ENCODE peak calls at places on chromosomes 1 and 21, in five cellular contexts. X is GM13976, U is left ventricle myocardium inferior, W is PC-3, G is foreskin keratinocyte. K is an unnamed sample.

GRCh38 chr1:116949213-116949985 is 39.7 kb downstream of the PTGFRN start:
- DNase-seq in X (no peak), W (no peak), U (no peak), G (no peak), K (no peak)

GRCh38 chr1:51600954-51601353 is 15.9 kb upstream of the OSBPL9 start:
- DNase-seq in X (no peak), G (no peak), U (no peak), W (no peak), K (no peak)

GRCh38 chr1:183180213-183180612 is 5.9 kb upstream of the LAMC2 start:
- DNase-seq in X (no peak), W (peak), U (no peak), G (peak), K (no peak)

GRCh38 chr1:28898267-28898955 is 16.0 kb upstream of the EPB41 start:
- DNase-seq in G (no peak), U (no peak), W (no peak), X (no peak), K (no peak)

GRCh38 chr1:207172321-207172720 is 68.3 kb downstream of the C4BPA start:
- DNase-seq in G (no peak), U (no peak), X (no peak), W (no peak), K (no peak)

GRCh38 chr1:68103006-68103545 is 52.6 kb upstream of the DIRAS3 start:
- DNase-seq in W (no peak), U (no peak), G (no peak), X (no peak), K (no peak)

GRCh38 chr1:151372411-151372934 is at the start of gene SELENBP1:
- DNase-seq in U (peak), X (no peak), W (peak), G (no peak), K (peak)

GRCh38 chr1:151314137-151314875 is 12.9 kb downstream of the PI4KB start:
- DNase-seq in X (no peak), G (no peak), W (peak), U (peak), K (peak)

GRCh38 chr1:110619412-110620249 is 13.5 kb upstream of the KCNA2 start:
- DNase-seq in U (peak), G (no peak), X (peak), W (peak), K (peak)

GRCh38 chr1:113993072-113993471 is 13.8 kb downstream of the OLFML3 start:
- DNase-seq in X (no peak), G (no peak), U (no peak), W (no peak), K (no peak)

GRCh38 chr1:115620950-115621349 is 20.8 kb upstream of the VANGL1 start:
- DNase-seq in U (no peak), X (no peak), W (no peak), G (no peak), K (no peak)

GRCh38 chr1:207025144-207025880 is 7.2 kb downstream of the C1orf116 start:
- DNase-seq in G (no peak), X (no peak), U (peak), W (peak), K (no peak)

GRCh38 chr1:41487729-41488598 is 3.5 kb upstream of the EDN2 start:
- DNase-seq in G (no peak), X (no peak), W (no peak), U (no peak), K (no peak)

GRCh38 chr1:201361652-201362504 is 15.6 kb downstream of the TNNT2 start:
- DNase-seq in X (peak), G (peak), W (peak), U (peak), K (peak)

GRCh38 chr1:40450491-40451237 is 388 bp downstream of the ZFP69B start:
- DNase-seq in U (no peak), W (peak), X (peak), G (peak), K (peak)

GRCh38 chr1:4109626-4109940 is 209.5 kb upstream of the C1orf174 start:
- DNase-seq in U (no peak), G (no peak), W (no peak), X (no peak), K (no peak)

GRCh38 chr1:68544651-68545050 is 47.8 kb upstream of the DEPDC1 start:
- DNase-seq in X (no peak), G (no peak), W (no peak), U (no peak), K (no peak)

GRCh38 chr1:92040971-92041370 is 11.2 kb downstream of the EPHX4 start:
- DNase-seq in W (no peak), U (no peak), X (no peak), G (no peak), K (no peak)

GRCh38 chr1:161198206-161198876 is 513 bp downstream of the ADAMTS4 start:
- DNase-seq in X (no peak), W (peak), U (peak), G (no peak), K (peak)

GRCh38 chr1:112618114-112618720 is 724 bp downstream of the ST7L start:
- DNase-seq in W (no peak), X (peak), U (no peak), G (no peak), K (no peak)

GRCh38 chr1:204782118-204782700 is 88.5 kb upstream of the NFASC start:
- DNase-seq in X (no peak), U (no peak), W (peak), G (peak), K (peak)

GRCh38 chr1:167305705-167306277 is 85.1 kb downstream of the POU2F1 start:
- DNase-seq in X (no peak), U (no peak), G (peak), W (peak), K (peak)

GRCh38 chr1:19028110-19028509 is 71.6 kb upstream of the IFFO2 start:
- DNase-seq in U (no peak), W (no peak), G (no peak), X (no peak), K (no peak)

GRCh38 chr1:225021037-225021436 is 91.6 kb downstream of the DNAH14 start:
- DNase-seq in W (no peak), X (no peak), G (no peak), U (no peak), K (no peak)

GRCh38 chr1:232728507-232729263 is 76.5 kb upstream of the MAP10 start:
- DNase-seq in X (no peak), U (no peak), W (no peak), G (no peak), K (no peak)

GRCh38 chr1:45508295-45509151 is 8.4 kb downstream of the MMACHC start:
- DNase-seq in X (no peak), U (no peak), W (no peak), G (no peak), K (no peak)

GRCh38 chr1:196405839-196406238 is 202.4 kb downstream of the KCNT2 start:
- DNase-seq in X (no peak), G (no peak), U (no peak), W (no peak), K (no peak)

GRCh38 chr1:240134113-240134512 is 42.4 kb downstream of the FMN2 start:
- DNase-seq in X (no peak), W (no peak), G (no peak), U (no peak), K (no peak)

GRCh38 chr1:19676438-19676922 is 11.8 kb downstream of the HTR6 start:
- DNase-seq in G (peak), W (peak), X (peak), U (peak), K (peak)

GRCh38 chr21:45460611-45461368 is 55.8 kb downstream of the COL18A1 start:
- DNase-seq in W (peak), X (no peak), U (no peak), G (peak), K (no peak)

GRCh38 chr21:28240586-28240985 is 752.1 kb downstream of the LTN1 start:
- DNase-seq in X (no peak), W (no peak), G (no peak), U (no peak), K (no peak)

GRCh38 chr1:232066521-232066920 is 439.9 kb downstream of the DISC1 start:
- DNase-seq in W (no peak), U (no peak), X (no peak), G (no peak), K (no peak)

GRCh38 chr1:162003061-162003824 is 20.4 kb downstream of the OLFML2B start:
- DNase-seq in U (no peak), W (peak), G (peak), X (no peak), K (no peak)

GRCh38 chr1:13535227-13535626 is 21.4 kb upstream of the LRRC38 start:
- DNase-seq in W (no peak), G (no peak), U (peak), X (no peak), K (no peak)

GRCh38 chr1:184992271-184992670 is 18.0 kb upstream of the NIBAN1 start:
- DNase-seq in U (no peak), G (peak), W (no peak), X (no peak), K (no peak)

GRCh38 chr1:216422821-216423529 is at the start of gene USH2A:
- DNase-seq in G (no peak), X (no peak), U (no peak), W (no peak), K (no peak)

GRCh38 chr1:8860738-8861516 is 17.6 kb downstream of the ENO1 start:
- DNase-seq in W (no peak), G (no peak), U (peak), X (no peak), K (no peak)

GRCh38 chr1:167798951-167799350 is 77.2 kb downstream of the MPZL1 start:
- DNase-seq in G (no peak), W (no peak), X (no peak), U (no peak), K (no peak)

GRCh38 chr1:226569879-226570547 is 21.4 kb downstream of the STUM start:
- DNase-seq in G (no peak), X (peak), U (no peak), W (peak), K (no peak)
- TF ChIP-seq CTCF in G (peak), X (no peak), U (no peak), W (peak), K (no peak)

DNA sequence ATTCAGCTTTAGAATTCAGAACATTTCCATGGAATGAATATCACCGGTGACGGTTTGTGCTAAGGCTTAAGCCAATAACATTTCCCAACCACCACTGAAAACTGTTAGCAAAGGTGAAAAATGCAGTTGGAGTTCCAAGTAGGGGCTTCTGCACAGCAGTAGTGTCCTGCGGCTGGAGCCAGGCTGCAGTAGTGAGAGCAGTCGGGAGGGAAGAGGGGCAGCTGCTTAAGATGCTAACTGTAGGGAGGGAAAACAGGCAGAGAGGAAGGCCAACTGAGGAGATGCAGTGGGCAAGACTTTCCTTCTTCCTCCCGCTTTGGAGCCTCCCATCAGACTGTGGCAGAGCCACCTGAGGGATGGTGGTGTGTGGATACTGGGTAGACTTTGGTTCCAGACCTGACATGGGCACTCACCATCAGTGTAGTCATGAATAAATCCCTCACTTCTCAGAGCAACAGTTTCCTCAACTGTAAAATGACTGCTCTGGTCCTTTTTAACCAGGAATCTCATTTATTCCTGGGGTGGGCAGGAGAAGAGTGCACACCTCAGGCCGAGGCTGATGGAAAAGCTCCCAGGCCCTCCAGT is 3.2 kb downstream of the F3 start:
- DNase-seq in G (peak), W (no peak), X (no peak), U (no peak), K (no peak)
- TF ChIP-seq CTCF in G (no peak), W (no peak), X (no peak), U (peak), K (no peak)

GRCh38 chr1:164857439-164857838 is 298.5 kb downstream of the PBX1 start:
- DNase-seq in U (no peak), X (no peak), W (no peak), G (no peak), K (no peak)
- TF ChIP-seq CTCF in U (no peak), X (no peak), W (no peak), G (no peak), K (no peak)

GRCh38 chr1:26046313-26047031 is 554 bp upstream of the SLC30A2 start:
- DNase-seq in X (no peak), W (no peak), U (no peak), G (no peak), K (no peak)

GRCh38 chr1:26044414-26044813 is 1.5 kb downstream of the SLC30A2 start:
- DNase-seq in W (no peak), G (no peak), X (no peak), U (no peak), K (no peak)

GRCh38 chr1:26047278-26047874 is 1.5 kb upstream of the SLC30A2 start:
- DNase-seq in X (no peak), W (no peak), U (no peak), G (no peak), K (no peak)

GRCh38 chr1:26044971-26045711 is 777 bp downstream of the SLC30A2 start:
- DNase-seq in U (peak), X (no peak), W (no peak), G (no peak), K (no peak)

GRCh38 chr1:26045712-26046312 is at the start of gene SLC30A2:
- DNase-seq in W (no peak), U (no peak), G (no peak), X (no peak), K (no peak)
- TF ChIP-seq CTCF in W (no peak), U (no peak), G (no peak), X (no peak), K (no peak)

DNA sequence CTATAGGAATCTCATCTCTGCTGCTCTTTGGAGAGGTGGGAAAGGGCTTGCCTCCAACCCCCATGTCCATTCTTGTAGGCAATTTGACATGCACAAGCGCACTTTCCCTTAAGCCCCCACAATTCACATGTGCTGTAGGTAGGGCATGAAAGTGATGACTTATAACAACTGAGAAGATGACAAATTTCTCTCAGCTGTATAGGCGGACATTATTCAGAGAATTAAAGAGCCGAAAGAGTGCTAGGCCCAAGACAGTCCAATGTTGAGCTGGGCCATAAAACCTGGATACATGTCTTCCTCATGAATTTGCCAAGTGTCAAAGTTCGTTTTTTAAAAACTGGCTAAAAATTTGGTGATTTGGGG is 106.3 kb upstream of the LYPLAL1 start:
- DNase-seq in G (no peak), X (no peak), W (no peak), U (no peak), K (no peak)
- TF ChIP-seq CTCF in G (no peak), X (no peak), W (peak), U (no peak), K (peak)

GRCh38 chr21:40381111-40381510 is 465.8 kb downstream of the DSCAM start:
- DNase-seq in W (no peak), X (no peak), U (no peak), G (no peak), K (no peak)
- TF ChIP-seq CTCF in W (no peak), X (no peak), U (no peak), G (no peak), K (no peak)

GRCh38 chr1:197841828-197842573 is 60.4 kb upstream of the C1orf53 start:
- DNase-seq in X (no peak), G (no peak), W (no peak), U (no peak), K (no peak)

GRCh38 chr1:197841158-197841557 is 61.3 kb upstream of the C1orf53 start:
- DNase-seq in G (no peak), U (no peak), X (no peak), W (no peak), K (no peak)

GRCh38 chr1:197850042-197850441 is 52.4 kb upstream of the C1orf53 start:
- DNase-seq in W (no peak), U (no peak), X (no peak), G (no peak), K (no peak)

GRCh38 chr1:197850918-197851317 is 51.5 kb upstream of the C1orf53 start:
- DNase-seq in W (no peak), G (no peak), X (no peak), U (no peak), K (no peak)

GRCh38 chr1:197845886-197846285 is 56.5 kb upstream of the C1orf53 start:
- DNase-seq in W (no peak), U (no peak), X (no peak), G (no peak), K (no peak)
- TF ChIP-seq CTCF in W (no peak), U (no peak), X (no peak), G (no peak), K (no peak)

DNA sequence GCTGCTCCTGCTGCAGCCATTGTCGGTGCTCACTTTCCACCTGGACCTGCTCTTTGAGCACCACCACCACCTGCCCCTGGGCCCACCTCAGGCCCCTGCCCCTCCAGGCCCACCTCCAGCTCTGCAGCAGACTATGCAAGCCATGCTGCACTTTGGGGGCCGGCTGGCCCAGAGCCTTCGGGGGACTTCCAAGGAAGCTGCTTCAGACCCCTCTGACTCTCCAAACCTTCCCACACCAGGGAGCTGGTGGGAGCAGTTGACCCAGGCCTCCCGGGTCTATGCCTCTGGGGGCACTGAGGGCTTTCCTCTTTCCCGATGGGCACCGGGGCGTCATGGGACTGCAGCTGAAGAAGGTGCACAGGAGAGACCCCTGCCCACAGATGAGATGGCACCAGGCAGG is 6.0 kb downstream of the RUSC1 start:
- DNase-seq in G (no peak), U (no peak), W (no peak), X (no peak), K (no peak)
- TF ChIP-seq CTCF in G (no peak), U (no peak), W (no peak), X (no peak), K (no peak)